ENCODE peak calls at places on chromosomes 12 and 14, in seven cellular contexts. R is naive thymus-derived CD8-positive, alpha-beta T cell; P is HFFc6; W is keratinocyte; D is HuH-7; A is right lobe of liver; I is NCI-H2107. Y is an unnamed sample.
A peak's percentile ranks its signal among the peaks of the same experiment; 100 is the strongest.

GRCh38 chr12:57460457-57461325 is 1.1 kb downstream of the GLI1 start:
- DNase-seq in I (no peak), A (no peak), R (peak; percentile 71), D (no peak), W (no peak), P (no peak), Y (no peak)

GRCh38 chr14:24080888-24081738 is 9.8 kb downstream of the CPNE6 start:
- DNase-seq in W (no peak), R (peak; percentile 84), P (no peak), D (peak; percentile 86), A (peak; percentile 89), I (no peak), Y (peak; percentile 86)

GRCh38 chr14:64998455-64998931 is 11.8 kb downstream of the FNTB start:
- DNase-seq in A (no peak), W (no peak), D (no peak), I (no peak), P (peak; percentile 16), R (no peak), Y (no peak)

GRCh38 chr12:30218073-30218472 is 434.3 kb upstream of the TMTC1 start:
- DNase-seq in I (no peak), R (no peak), P (no peak), D (no peak), W (no peak), A (no peak), Y (no peak)

GRCh38 chr14:23076785-23077408 is 18.0 kb downstream of the ACIN1 start:
- DNase-seq in R (no peak), I (no peak), A (no peak), P (peak; percentile 35), W (no peak), D (no peak), Y (no peak)

GRCh38 chr12:27213830-27214787 is 30.0 kb upstream of the STK38L start:
- DNase-seq in W (no peak), D (no peak), R (no peak), P (no peak), I (no peak), A (peak; percentile 65), Y (no peak)

GRCh38 chr12:30423330-30423729 is 272.3 kb downstream of the IPO8 start:
- DNase-seq in P (no peak), I (no peak), A (no peak), D (no peak), W (no peak), R (no peak), Y (no peak)

GRCh38 chr12:95919110-95919509 is 23.3 kb downstream of the CCDC38 start:
- DNase-seq in A (no peak), P (no peak), R (no peak), W (no peak), I (no peak), D (no peak), Y (no peak)

GRCh38 chr14:90828642-90829487 is 12.6 kb upstream of the TTC7B start:
- DNase-seq in R (no peak), A (no peak), P (no peak), D (no peak), I (no peak), W (no peak), Y (peak; percentile 60)

GRCh38 chr14:24312736-24313507 is 1.6 kb downstream of the LTB4R start:
- DNase-seq in R (peak; percentile 62), D (no peak), I (no peak), A (no peak), P (no peak), W (no peak), Y (peak; percentile 47)

Y was measured in activated naive CD8-positive, alpha-beta T cell treated with anti-CD3 and anti-CD28 coated beads, Interleukin-2, amount 10 ng/mL, durations not matched to agents 7 days and 5 days.